ENCODE peak calls at places on chromosomes 13 and 19, in five cellular contexts. R, A, F, E and T are unnamed samples.

GRCh38 chr13:83753912-83754624 is 128.2 kb downstream of the SLITRK1 start:
- DNase-seq in F (no peak), R (no peak), A (no peak), E (no peak), T (no peak)

GRCh38 chr19:27679905-27680304 is 1533.0 kb downstream of the UQCRFS1 start:
- DNase-seq in F (no peak), R (no peak), E (no peak), A (no peak), T (no peak)

GRCh38 chr19:32607479-32607878 is 26.5 kb downstream of the PDCD5 start:
- DNase-seq in A (no peak), R (no peak), E (no peak), F (no peak), T (no peak)

GRCh38 chr13:20637811-20638210 is 65.7 kb upstream of the IL17D start:
- DNase-seq in F (no peak), R (no peak), E (no peak), A (no peak), T (no peak)

GRCh38 chr19:17555929-17556813 is 722 bp downstream of the COLGALT1 start:
- DNase-seq in E (peak), A (no peak), R (no peak), F (no peak), T (no peak)

GRCh38 chr19:30692517-30692870 is 320.3 kb downstream of the ZNF536 start:
- DNase-seq in E (no peak), F (no peak), A (no peak), R (no peak), T (no peak)

GRCh38 chr13:52998290-52998876 is 30.2 kb upstream of the OLFM4 start:
- DNase-seq in A (no peak), F (no peak), E (no peak), R (no peak), T (no peak)

GRCh38 chr19:55400281-55401087 is 7.1 kb downstream of the UBE2S start:
- DNase-seq in E (no peak), A (no peak), R (no peak), F (no peak), T (no peak)

GRCh38 chr19:6519289-6519688 is 11.5 kb upstream of the TNFSF9 start:
- DNase-seq in F (no peak), R (no peak), E (no peak), A (no peak), T (no peak)

GRCh38 chr13:30804474-30804873 is 69.1 kb downstream of the ALOX5AP start:
- DNase-seq in R (no peak), A (no peak), F (no peak), E (no peak), T (no peak)
- TF ChIP-seq CEBPB in R (no peak), A (no peak), F (no peak), E (no peak), T (no peak)

GRCh38 chr13:48901786-48902185 is 73.9 kb upstream of the FNDC3A start:
- DNase-seq in E (no peak), R (no peak), F (no peak), A (no peak), T (no peak)

GRCh38 chr13:48904668-48905290 is 70.9 kb upstream of the FNDC3A start:
- DNase-seq in F (no peak), R (no peak), E (no peak), A (no peak), T (no peak)

GRCh38 chr13:48906200-48906599 is 69.5 kb upstream of the FNDC3A start:
- DNase-seq in F (no peak), R (no peak), A (no peak), E (no peak), T (no peak)

DNA sequence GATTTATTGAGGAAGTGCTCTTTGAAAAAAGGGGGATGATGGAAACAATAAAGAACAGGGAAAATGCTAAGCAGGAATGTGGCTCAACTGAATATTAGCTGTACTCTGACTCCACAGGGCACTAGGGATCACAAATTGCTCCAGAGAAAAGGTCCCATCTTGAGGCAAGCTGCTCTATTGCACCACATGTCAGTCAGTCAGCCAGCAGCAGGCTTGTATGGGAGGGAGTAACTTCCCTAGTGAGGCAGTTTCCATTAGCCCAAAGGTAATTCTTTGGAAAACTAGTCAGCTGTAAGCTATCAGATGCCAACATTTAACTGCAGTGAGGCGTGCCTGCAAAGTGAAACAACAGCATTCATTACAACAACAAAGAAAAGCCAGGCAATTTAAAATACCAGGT is 73.3 kb upstream of the FNDC3A start:
- DNase-seq in F (peak), R (no peak), A (no peak), E (no peak), T (no peak)
- TF ChIP-seq SIN3A in F (no peak), R (no peak), A (no peak), E (no peak), T (no peak)

DNA sequence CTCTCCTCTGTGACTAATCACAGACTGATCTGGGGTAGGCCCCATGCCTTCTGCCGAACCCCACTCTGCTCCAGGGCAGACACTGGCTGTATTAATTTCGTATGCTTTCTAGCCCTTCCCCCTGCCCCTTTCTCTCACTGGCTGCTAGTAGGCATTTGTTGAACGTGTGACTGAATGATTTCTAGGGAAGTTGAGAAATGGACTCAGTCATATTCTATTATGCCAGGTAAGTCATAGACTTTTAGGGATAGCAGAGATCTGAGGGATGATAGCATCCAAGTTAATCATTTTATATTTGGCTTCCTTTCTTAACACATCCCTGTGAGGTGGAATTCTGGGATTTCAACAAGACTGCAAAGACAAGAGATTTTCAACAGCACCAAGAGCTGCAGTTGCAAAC is 166.4 kb downstream of the FGF9 start:
- DNase-seq in A (peak), F (no peak), E (no peak), R (no peak), T (no peak)
- TF ChIP-seq CEBPB in A (no peak), F (no peak), E (no peak), R (no peak), T (no peak)

GRCh38 chr19:45715139-45715538 is 15.6 kb downstream of the FBXO46 start:
- DNase-seq in R (no peak), E (no peak), F (no peak), A (no peak), T (no peak)

GRCh38 chr19:45713141-45713540 is 17.6 kb downstream of the FBXO46 start:
- DNase-seq in A (no peak), F (no peak), R (no peak), E (no peak), T (no peak)

GRCh38 chr19:45717983-45718650 is 12.6 kb downstream of the FBXO46 start:
- DNase-seq in F (no peak), E (no peak), R (no peak), A (no peak), T (no peak)

GRCh38 chr19:45717131-45717982 is 13.3 kb downstream of the FBXO46 start:
- DNase-seq in R (peak), E (peak), F (peak), A (peak), T (peak)

GRCh38 chr19:45716314-45717130 is 14.2 kb downstream of the FBXO46 start:
- DNase-seq in F (no peak), E (peak), R (no peak), A (no peak), T (no peak)
- TF ChIP-seq SIN3A in F (no peak), E (no peak), R (no peak), A (no peak), T (no peak)

GRCh38 chr13:49295231-49295630 is 47.5 kb downstream of the CDADC1 start:
- DNase-seq in A (no peak), E (no peak), F (no peak), R (no peak), T (no peak)
- TF ChIP-seq CEBPB in A (no peak), E (no peak), F (no peak), R (no peak), T (no peak)

DNA sequence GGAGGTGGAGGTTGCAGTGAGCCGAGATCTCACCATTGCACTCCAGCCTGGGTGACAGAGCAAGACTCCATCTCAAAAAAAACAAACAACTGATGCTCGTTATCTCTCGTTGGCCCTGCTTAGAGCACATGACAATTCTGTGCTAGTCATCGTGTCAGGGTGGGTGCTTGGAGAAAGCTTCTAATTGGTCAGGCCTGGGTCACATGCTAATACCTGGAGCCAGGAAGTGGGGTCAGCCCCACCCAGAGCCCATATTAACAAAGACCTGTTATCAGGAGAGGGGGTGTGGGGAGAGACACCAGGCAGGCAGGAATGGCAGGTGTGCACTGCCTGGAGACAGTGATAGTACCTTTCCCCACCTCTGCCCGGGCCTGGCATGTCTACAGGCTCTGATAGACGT is 84.9 kb downstream of the DPF1 start:
- DNase-seq in R (no peak), E (peak), A (no peak), F (no peak), T (no peak)
- TF ChIP-seq SIN3A in R (no peak), E (no peak), A (no peak), F (no peak), T (no peak)

GRCh38 chr13:112744306-112745021 is 54.6 kb downstream of the ATP11A start:
- DNase-seq in E (no peak), R (no peak), F (no peak), A (no peak), T (no peak)
- TF ChIP-seq CEBPB in E (no peak), R (no peak), F (no peak), A (no peak), T (no peak)

DNA sequence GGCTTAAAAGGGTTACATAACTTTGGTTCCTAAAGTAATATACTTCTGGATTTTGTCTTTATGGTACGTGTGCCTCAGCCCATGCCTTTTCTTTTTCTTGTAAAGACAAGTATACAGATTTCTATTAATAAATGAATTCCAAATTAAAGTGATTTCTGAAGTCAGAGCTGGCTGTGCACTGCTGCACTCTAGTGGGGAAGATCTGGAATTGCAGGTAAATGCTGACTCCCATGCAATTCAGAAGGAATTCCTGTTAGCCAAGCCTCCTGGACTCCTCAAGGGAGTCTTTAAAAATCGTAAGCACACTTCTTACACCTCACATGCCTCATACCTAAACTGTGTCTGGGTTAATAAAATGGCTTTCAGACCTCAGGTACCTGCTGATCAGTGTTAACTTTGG is 118.4 kb upstream of the SLC7A1 start:
- DNase-seq in A (no peak), E (peak), F (no peak), R (no peak), T (peak)
- TF ChIP-seq SIN3A in A (no peak), E (no peak), F (no peak), R (no peak), T (no peak)

GRCh38 chr19:48738557-48739399 is 1.6 kb downstream of the RASIP1 start:
- DNase-seq in F (peak), E (peak), A (peak), R (peak), T (peak)
- TF ChIP-seq CEBPB in F (no peak), E (no peak), A (no peak), R (no peak), T (no peak)